ENCODE peak calls at places on chromosomes 12 and 14, in five cellular contexts. N is activated CD8-positive, alpha-beta memory T cell treated with anti-CD3 and anti-CD28 coated beads, Interleukin-2, amount 50 U/mL, for 4 hours; L is GM23338; T is stimulated activated CD4-positive, alpha-beta T cell treated with anti-CD3 and anti-CD28 coated beads, Interleukin-15, amount 100 ng/mL, for 1 hour; S is AG10803. D is an unnamed sample.

GRCh38 chr12:62435337-62436163 is 31.1 kb upstream of the MON2 start:
- DNase-seq in S (peak), L (peak), N (peak), T (peak), D (peak)

GRCh38 chr12:66144796-66145754 is 14.5 kb upstream of the LLPH start:
- DNase-seq in L (peak), T (no peak), S (peak), N (no peak), D (peak)

GRCh38 chr12:103680591-103681065 is 93.6 kb downstream of the STAB2 start:
- DNase-seq in S (no peak), T (no peak), L (no peak), N (no peak), D (no peak)

GRCh38 chr12:49537231-49537708 is 1.6 kb upstream of the KCNH3 start:
- DNase-seq in T (no peak), L (peak), N (no peak), S (no peak), D (no peak)

GRCh38 chr14:21476526-21476924 is 234 bp downstream of the RAB2B start:
- DNase-seq in N (peak), L (no peak), T (peak), S (no peak), D (peak)

GRCh38 chr12:46908236-46908935 is 82.6 kb upstream of the SLC38A4 start:
- DNase-seq in L (no peak), N (no peak), T (no peak), S (peak), D (peak)

GRCh38 chr12:106226884-106227640 is 20.8 kb downstream of the CKAP4 start:
- DNase-seq in T (no peak), L (peak), N (no peak), S (peak), D (peak)

GRCh38 chr12:25725874-25726273 is 172.8 kb upstream of the LMNTD1 start:
- DNase-seq in L (no peak), S (peak), N (no peak), T (no peak), D (peak)

GRCh38 chr12:57173089-57173488 is 25.7 kb upstream of the LRP1-AS start:
- DNase-seq in S (no peak), L (peak), N (peak), T (no peak), D (no peak)

GRCh38 chr12:102478416-102479098 is 1.8 kb downstream of the IGF1 start:
- DNase-seq in S (no peak), T (no peak), N (peak), L (peak), D (peak)

GRCh38 chr12:76018111-76018510 is 13.5 kb downstream of the PHLDA1 start:
- DNase-seq in S (peak), L (peak), N (no peak), T (no peak), D (peak)

GRCh38 chr14:73758392-73759182 is 44.4 kb upstream of the PNMA1 start:
- DNase-seq in S (peak), L (peak), N (peak), T (peak), D (peak)

GRCh38 chr12:46664771-46665287 is 161.0 kb downstream of the SLC38A4 start:
- DNase-seq in S (peak), N (no peak), T (no peak), L (no peak), D (peak)

GRCh38 chr14:79293482-79293881 is 917.8 kb downstream of the DIO2 start:
- DNase-seq in T (no peak), S (no peak), L (no peak), N (no peak), D (no peak)

GRCh38 chr14:74356892-74357575 is 8.8 kb downstream of the VRTN start:
- DNase-seq in L (no peak), S (no peak), N (no peak), T (no peak), D (no peak)

GRCh38 chr12:132460571-132460970 is 29.4 kb upstream of the FBRSL1 start:
- DNase-seq in S (no peak), L (peak), N (no peak), T (no peak), D (no peak)

GRCh38 chr14:21768116-21768874 is 94.7 kb upstream of the OR4E1 start:
- DNase-seq in N (no peak), S (no peak), L (peak), T (no peak), D (peak)

GRCh38 chr12:110165540-110166159 is 41.5 kb downstream of the IFT81 start:
- DNase-seq in L (peak), N (no peak), S (no peak), T (no peak), D (peak)

GRCh38 chr12:4214912-4215861 is 58.4 kb upstream of the CCND2 start:
- DNase-seq in S (no peak), N (peak), L (no peak), T (peak), D (no peak)

GRCh38 chr14:44564908-44565307 is 57.8 kb upstream of the FSCB start:
- DNase-seq in L (no peak), N (no peak), T (no peak), S (no peak), D (peak)

GRCh38 chr12:29907486-29907885 is 123.7 kb upstream of the TMTC1 start:
- DNase-seq in L (no peak), N (no peak), S (no peak), T (no peak), D (no peak)

GRCh38 chr12:20778969-20779368 is 31.5 kb upstream of the SLCO1B3 start:
- DNase-seq in S (no peak), T (no peak), L (no peak), N (no peak), D (no peak)

GRCh38 chr12:122350444-122350843 is 72.0 kb downstream of the CLIP1 start:
- DNase-seq in S (peak), T (no peak), L (no peak), N (no peak), D (no peak)

GRCh38 chr14:65110525-65110924 is 8.2 kb upstream of the MAX start:
- DNase-seq in L (peak), S (no peak), T (no peak), N (no peak), D (no peak)

GRCh38 chr14:88454886-88455285 is 69.4 kb downstream of the SPATA7 start:
- DNase-seq in N (no peak), T (no peak), S (peak), L (no peak), D (no peak)

GRCh38 chr14:98298481-98299227 is 973.3 kb downstream of the BCL11B start:
- DNase-seq in S (no peak), L (no peak), N (no peak), T (no peak), D (no peak)

D was measured in renal cortical epithelial cell.